ENCODE peak calls at places on chromosomes 16 and 17, in seven cellular contexts. J is uterus, H is psoas muscle, M is PC-3, D is endodermal cell, O is IMR-90, K is A549. F is an unnamed sample.

GRCh38 chr16:75254359-75254837 is 3.0 kb upstream of the BCAR1 start:
- DNase-seq in J (no peak), M (peak; percentile 68), O (peak; percentile 88), H (peak; percentile 72), D (peak; percentile 88), K (peak; percentile 91), F (no peak)

GRCh38 chr16:69084301-69084700 is 21.2 kb upstream of the HAS3 start:
- DNase-seq in D (peak; percentile 36), K (no peak), M (no peak), O (peak; percentile 53), J (no peak), H (no peak), F (no peak)

GRCh38 chr17:64441772-64442549 is 7.0 kb upstream of the MILR1 start:
- DNase-seq in J (no peak), O (peak; percentile 54), D (no peak), H (no peak), K (no peak), M (no peak), F (peak; percentile 37)

GRCh38 chr17:65809366-65809765 is 247.9 kb upstream of the AXIN2 start:
- DNase-seq in J (no peak), K (no peak), D (no peak), O (no peak), H (no peak), M (no peak), F (no peak)

GRCh38 chr17:42192189-42193126 is 1.8 kb downstream of the GHDC start:
- DNase-seq in O (no peak), D (no peak), K (no peak), M (no peak), J (no peak), H (no peak), F (no peak)

GRCh38 chr17:46991618-46992017 is 12.6 kb upstream of the RPRML start:
- DNase-seq in D (no peak), J (no peak), M (no peak), K (no peak), O (no peak), H (no peak), F (no peak)

GRCh38 chr16:1466054-1466453 is 8.8 kb downstream of the CLCN7 start:
- DNase-seq in D (no peak), K (no peak), O (no peak), J (no peak), M (no peak), H (no peak), F (no peak)

GRCh38 chr17:35778641-35779196 is 16.7 kb downstream of the MMP28 start:
- DNase-seq in J (no peak), O (no peak), K (no peak), M (no peak), D (no peak), H (no peak), F (no peak)

GRCh38 chr16:81866820-81867440 is 87.8 kb downstream of the PLCG2 start:
- DNase-seq in H (peak; percentile 49), M (no peak), J (no peak), O (no peak), D (no peak), K (no peak), F (no peak)

GRCh38 chr16:27231692-27232060 is 28.4 kb downstream of the KDM8 start:
- DNase-seq in H (no peak), M (no peak), O (no peak), K (no peak), D (no peak), J (no peak), F (no peak)
- H3K4me3 ChIP-seq in H (no peak overlapping the region), M (no peak overlapping the region), O (no peak overlapping the region), K (no peak overlapping the region), D (no peak overlapping the region), J (no peak overlapping the region), F (no peak overlapping the region)

DNA sequence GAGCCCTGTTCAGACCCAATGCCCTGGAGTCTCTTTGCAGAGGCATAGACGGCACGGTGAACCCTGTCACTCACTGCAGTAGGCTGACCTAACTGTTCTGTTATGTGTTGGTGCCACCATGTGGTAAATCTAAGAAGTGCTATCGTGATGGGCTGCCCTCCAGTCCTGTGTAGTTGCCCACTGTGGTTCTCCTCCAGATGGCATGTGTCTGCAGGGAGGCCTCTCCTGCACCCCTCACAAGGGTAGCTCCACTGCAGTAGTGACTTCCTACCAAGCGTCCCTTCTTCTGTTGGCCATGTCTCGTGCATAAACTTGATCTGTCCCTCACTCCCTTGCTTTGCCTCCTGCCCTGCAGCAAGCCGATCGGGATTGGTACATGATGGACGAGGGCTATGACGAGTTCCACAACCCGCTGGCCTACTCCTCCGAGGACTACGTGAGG is 5.8 kb downstream of the DHX38 start:
- DNase-seq in K (peak; percentile 87), J (no peak), H (no peak), D (peak; percentile 90), O (peak; percentile 49), M (peak; percentile 63), F (no peak)
- TF ChIP-seq CTCF in K (peak; percentile 57), J (peak; percentile 12), H (peak; percentile 61), D (peak; percentile 79), O (peak; percentile 55), M (peak; percentile 66), F (peak; percentile 61)

GRCh38 chr17:80270836-80271235 is 10.2 kb downstream of the RNF213 start:
- DNase-seq in D (peak; percentile 98), M (peak; percentile 61), H (no peak), J (no peak), O (no peak), K (peak; percentile 69), F (no peak)
- H3K4me3 ChIP-seq in D (no peak overlapping the region), M (no peak overlapping the region), H (no peak overlapping the region), J (no peak overlapping the region), O (no peak overlapping the region), K (no peak overlapping the region), F (no peak overlapping the region)

GRCh38 chr16:14565688-14566025 is 64.4 kb downstream of the PARN start:
- DNase-seq in K (no peak), H (no peak), M (no peak), O (no peak), J (no peak), D (no peak), F (no peak)

GRCh38 chr16:14560523-14560922 is 69.5 kb downstream of the PARN start:
- DNase-seq in O (no peak), J (no peak), K (no peak), D (no peak), M (no peak), H (no peak), F (no peak)

GRCh38 chr16:14564323-14564722 is 65.7 kb downstream of the PARN start:
- DNase-seq in H (no peak), O (no peak), D (no peak), J (no peak), M (peak; percentile 68), K (no peak), F (no peak)

GRCh38 chr16:14564881-14565687 is 65.0 kb downstream of the PARN start:
- DNase-seq in K (no peak), J (no peak), D (no peak), M (peak; percentile 65), H (no peak), O (peak; percentile 14), F (no peak)

GRCh38 chr16:14562691-14563491 is 67.2 kb downstream of the PARN start:
- DNase-seq in K (peak; percentile 53), O (peak; percentile 26), J (no peak), M (no peak), D (no peak), H (peak; percentile 33), F (peak; percentile 36)
- TF ChIP-seq CTCF in K (no peak), O (no peak), J (no peak), M (no peak), D (peak; percentile 44), H (peak; percentile 8), F (peak; percentile 12)

GRCh38 chr17:50209133-50209471 is 7.7 kb upstream of the COL1A1 start:
- DNase-seq in H (no peak), J (no peak), O (no peak), D (no peak), K (no peak), M (no peak), F (no peak)

GRCh38 chr17:50209472-50210248 is 8.2 kb upstream of the COL1A1 start:
- DNase-seq in M (no peak), D (peak; percentile 97), K (no peak), O (peak; percentile 100), J (peak; percentile 98), H (peak; percentile 88), F (peak; percentile 86)

GRCh38 chr17:50211249-50212120 is 10.1 kb upstream of the COL1A1 start:
- DNase-seq in D (peak; percentile 70), J (peak; percentile 54), M (no peak), O (no peak), K (no peak), H (no peak), F (no peak)

GRCh38 chr17:50212121-50212843 is 10.9 kb upstream of the COL1A1 start:
- DNase-seq in D (no peak), O (peak; percentile 95), M (no peak), H (no peak), J (peak; percentile 87), K (no peak), F (peak; percentile 64)

DNA sequence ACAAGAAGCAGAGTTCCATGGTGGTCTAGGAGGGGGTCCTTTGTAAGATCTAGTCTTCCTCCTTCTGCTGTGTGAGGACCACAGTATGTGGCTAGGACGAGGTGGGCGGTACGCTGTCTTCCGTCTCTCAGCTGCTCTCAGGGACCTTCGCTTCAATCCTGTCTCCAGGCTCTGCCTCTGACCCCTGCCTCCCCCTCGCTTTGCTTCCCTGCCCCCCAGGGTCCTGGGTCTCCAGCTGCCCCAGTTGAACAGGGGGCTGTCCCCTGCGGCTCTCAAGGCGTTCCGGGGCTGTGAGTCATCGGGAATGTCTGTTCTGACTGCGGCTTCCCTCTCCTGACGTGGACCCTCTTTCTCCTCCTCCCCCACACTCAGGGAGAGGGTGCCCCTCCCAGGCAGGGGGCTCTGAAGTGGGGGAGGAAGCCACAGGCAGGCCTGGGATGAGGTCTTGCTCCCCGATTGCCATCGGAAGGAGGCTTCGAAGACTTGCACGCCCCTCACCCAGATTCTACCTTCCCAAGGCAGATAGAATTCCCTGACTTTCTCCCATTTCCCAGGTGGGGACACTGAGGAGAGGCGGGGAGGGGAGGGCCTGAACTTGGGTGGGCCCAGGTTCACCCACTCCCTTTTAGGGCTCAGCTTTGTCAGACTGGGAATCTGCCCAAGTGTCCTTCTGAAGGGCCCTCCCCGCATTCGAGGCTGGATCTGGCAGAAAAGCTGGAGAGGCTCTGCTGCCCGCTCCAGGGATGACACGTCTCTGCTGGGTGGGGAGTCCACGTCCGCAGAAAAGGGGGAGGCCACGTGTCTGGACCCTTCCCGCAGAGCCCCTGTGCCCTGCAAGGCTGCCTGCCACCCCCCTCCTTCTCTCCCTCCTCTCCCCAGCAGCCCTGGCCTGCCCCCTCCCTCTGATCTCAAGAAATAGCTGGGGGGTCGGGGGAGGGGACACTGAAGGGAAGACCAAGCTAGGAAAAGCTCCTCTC is 9.1 kb upstream of the COL1A1 start:
- DNase-seq in H (peak; percentile 76), O (peak; percentile 99), D (peak; percentile 97), J (peak; percentile 92), K (peak; percentile 85), M (peak; percentile 84), F (peak; percentile 88)
- H3K4me3 ChIP-seq in H (no peak overlapping the region), O (peak overlapping the region; percentile 14), D (no peak overlapping the region), J (no peak overlapping the region), K (no peak overlapping the region), M (peak overlapping the region; percentile 41), F (no peak overlapping the region)